ENCODE peak calls at places on chromosome 5, in nine cellular contexts. M is HTR-8/SVneo; G is cerebellar cortex; E is A549; D is cardiac fibroblast; Y is activated naive CD4-positive, alpha-beta T cell; J is astrocyte of the spinal cord; K is choroid plexus epithelial cell; T is epithelial cell of esophagus. R is an unnamed sample.

GRCh38 chr5:165858118-165858517 is 2352.7 kb downstream of the MAT2B start:
- DNase-seq in M (no peak), G (no peak), E (no peak), D (no peak), Y (no peak), J (no peak), K (no peak), T (no peak), R (no peak)

GRCh38 chr5:113059232-113059805 is 82.7 kb downstream of the DCP2 start:
- DNase-seq in M (peak; percentile 82), G (no peak), E (no peak), D (peak; percentile 65), Y (no peak), J (peak; percentile 86), K (peak; percentile 28), T (no peak), R (no peak)

GRCh38 chr5:140569197-140569596 is 4.6 kb downstream of the SLC35A4 start:
- DNase-seq in M (no peak), G (no peak), E (no peak), D (no peak), Y (no peak), J (no peak), K (no peak), T (no peak), R (no peak)

GRCh38 chr5:171588046-171588445 is 168.6 kb downstream of the FGF18 start:
- DNase-seq in M (no peak), G (no peak), E (no peak), D (no peak), Y (no peak), J (no peak), K (no peak), T (no peak), R (no peak)

GRCh38 chr5:170774831-170775230 is 8.7 kb upstream of the GABRP start:
- DNase-seq in M (no peak), G (no peak), E (no peak), D (no peak), Y (no peak), J (no peak), K (no peak), T (no peak), R (no peak)

GRCh38 chr5:64207978-64208377 is 42.3 kb downstream of the RNF180 start:
- DNase-seq in M (no peak), G (peak; percentile 8), E (no peak), D (peak; percentile 45), Y (no peak), J (peak; percentile 42), K (peak; percentile 41), T (peak; percentile 34), R (peak; percentile 34)

GRCh38 chr5:72268260-72268659 is 51.8 kb downstream of the MRPS27 start:
- DNase-seq in M (no peak), G (no peak), E (no peak), D (no peak), Y (no peak), J (no peak), K (no peak), T (no peak), R (no peak)

GRCh38 chr5:167820266-167820988 is 471.0 kb upstream of the WWC1 start:
- DNase-seq in M (no peak), G (no peak), E (no peak), D (no peak), Y (no peak), J (peak; percentile 41), K (no peak), T (peak; percentile 42), R (no peak)

GRCh38 chr5:30239331-30240022 is 954.0 kb upstream of the CDH6 start:
- DNase-seq in M (no peak), G (no peak), E (no peak), D (no peak), Y (no peak), J (no peak), K (no peak), T (no peak), R (no peak)

GRCh38 chr5:103036601-103037000 is 83.3 kb downstream of the GIN1 start:
- DNase-seq in M (no peak), G (no peak), E (no peak), D (no peak), Y (no peak), J (no peak), K (peak; percentile 33), T (no peak), R (no peak)

GRCh38 chr5:1876708-1877433 is 5.9 kb downstream of the IRX4 start:
- DNase-seq in M (no peak), G (no peak), E (no peak), D (no peak), Y (no peak), J (no peak), K (no peak), T (no peak), R (no peak)

R was measured in MCF 10A.